ENCODE peak calls at places on chromosomes 6 and 20, in five cellular contexts. I is activated CD8-positive, alpha-beta T cell treated with anti-CD3 and anti-CD28 coated beads for 36 hours; P is psoas muscle; H is fibroblast of pulmonary artery; C is fibroblast of lung. U is an unnamed sample.

GRCh38 chr6:67956352-67956751 is 678.7 kb upstream of the ADGRB3 start:
- DNase-seq in I (no peak), P (peak; percentile 40), H (no peak), C (no peak), U (no peak)

GRCh38 chr6:1464796-1465348 is 75.5 kb downstream of the FOXF2 start:
- DNase-seq in I (no peak), P (no peak), H (no peak), C (no peak), U (no peak)

GRCh38 chr6:111737065-111737521 is 131.4 kb upstream of the TRAF3IP2 start:
- DNase-seq in I (peak; percentile 73), P (no peak), H (no peak), C (peak; percentile 89), U (no peak)

GRCh38 chr20:45987108-45987780 is 15.2 kb upstream of the ZNF335 start:
- DNase-seq in I (peak; percentile 89), P (peak; percentile 84), H (peak; percentile 68), C (peak; percentile 33), U (no peak)

GRCh38 chr6:110671447-110671846 is 143.8 kb downstream of the CDK19 start:
- DNase-seq in I (no peak), P (no peak), H (no peak), C (no peak), U (no peak)

GRCh38 chr20:21555470-21556120 is 41.7 kb upstream of the NKX2-2 start:
- DNase-seq in I (no peak), P (no peak), H (no peak), C (no peak), U (no peak)

GRCh38 chr6:98834060-98835031 is at the start of gene POU3F2:
- DNase-seq in I (peak; percentile 75), P (no peak), H (peak; percentile 80), C (peak; percentile 99), U (no peak)

GRCh38 chr6:24972551-24972950 is 36.8 kb upstream of the RIPOR2 start:
- DNase-seq in I (no peak), P (no peak), H (no peak), C (no peak), U (no peak)

GRCh38 chr6:161921602-161922400 is 647.9 kb upstream of the AGPAT4 start:
- DNase-seq in I (no peak), P (no peak), H (no peak), C (peak; percentile 4), U (no peak)

GRCh38 chr6:157128235-157128761 is 195.0 kb downstream of the TMEM242 start:
- DNase-seq in I (no peak), P (no peak), H (no peak), C (no peak), U (no peak)

GRCh38 chr20:62561182-62561581 is 81.1 kb upstream of the SLCO4A1 start:
- DNase-seq in I (no peak), P (no peak), H (no peak), C (no peak), U (no peak)

GRCh38 chr6:32972353-32973143 is 4.2 kb downstream of the BRD2 start:
- DNase-seq in I (peak; percentile 60), P (no peak), H (no peak), C (no peak), U (no peak)

GRCh38 chr6:45543298-45544235 is 165.8 kb upstream of the SUPT3H start:
- DNase-seq in I (no peak), P (no peak), H (peak; percentile 69), C (peak; percentile 78), U (no peak)

GRCh38 chr6:1894954-1895353 is 285.2 kb downstream of the FOXC1 start:
- DNase-seq in I (no peak), P (no peak), H (no peak), C (peak; percentile 46), U (no peak)

GRCh38 chr6:93550551-93551276 is 131.4 kb upstream of the EPHA7 start:
- DNase-seq in I (no peak), P (no peak), H (no peak), C (peak; percentile 1), U (no peak)

GRCh38 chr6:100915876-100916275 is 34.7 kb upstream of the ASCC3 start:
- DNase-seq in I (no peak), P (no peak), H (no peak), C (no peak), U (no peak)

GRCh38 chr6:169240591-169241390 is 12.9 kb downstream of the THBS2 start:
- DNase-seq in I (no peak), P (no peak), H (no peak), C (peak; percentile 56), U (no peak)

GRCh38 chr6:21037453-21037852 is 503.2 kb downstream of the CDKAL1 start:
- DNase-seq in I (no peak), P (no peak), H (no peak), C (no peak), U (no peak)

GRCh38 chr6:144036064-144036873 is 28.2 kb upstream of the PLAGL1 start:
- DNase-seq in I (peak; percentile 13), P (no peak), H (peak; percentile 39), C (peak; percentile 9), U (peak; percentile 14)

GRCh38 chr6:51868591-51869355 is 218.6 kb downstream of the PKHD1 start:
- DNase-seq in I (no peak), P (no peak), H (no peak), C (no peak), U (no peak)

GRCh38 chr6:143962644-143962929 is 45.5 kb downstream of the PLAGL1 start:
- DNase-seq in I (no peak), P (no peak), H (peak; percentile 51), C (peak; percentile 50), U (peak; percentile 63)

GRCh38 chr6:108872001-108872974 is 24.1 kb downstream of the ARMC2 start:
- DNase-seq in I (peak; percentile 58), P (no peak), H (no peak), C (no peak), U (no peak)

GRCh38 chr6:144478487-144478886 is 193.4 kb downstream of the UTRN start:
- DNase-seq in I (no peak), P (peak; percentile 86), H (no peak), C (no peak), U (no peak)

GRCh38 chr6:42745083-42745637 is 743 bp downstream of the TBCC start:
- DNase-seq in I (peak; percentile 55), P (peak; percentile 77), H (peak; percentile 31), C (peak; percentile 43), U (no peak)

GRCh38 chr6:26342106-26342999 is 22.6 kb upstream of the BTN3A2 start:
- DNase-seq in I (peak; percentile 46), P (no peak), H (peak; percentile 43), C (peak; percentile 56), U (no peak)

GRCh38 chr6:134198093-134198492 is 119.8 kb downstream of the SGK1 start:
- DNase-seq in I (no peak), P (no peak), H (no peak), C (peak; percentile 31), U (no peak)

GRCh38 chr20:48191200-48191599 is 405.9 kb upstream of the SULF2 start:
- DNase-seq in I (no peak), P (no peak), H (peak; percentile 27), C (peak; percentile 59), U (no peak)

GRCh38 chr20:62905536-62906117 is 20.7 kb downstream of the DIDO1 start:
- DNase-seq in I (no peak), P (no peak), H (no peak), C (no peak), U (no peak)

GRCh38 chr20:55515831-55516230 is 489.5 kb downstream of the CBLN4 start:
- DNase-seq in I (no peak), P (no peak), H (no peak), C (no peak), U (no peak)

GRCh38 chr6:170376386-170377084 is 70.0 kb downstream of the FAM120B start:
- DNase-seq in I (no peak), P (no peak), H (no peak), C (no peak), U (no peak)

GRCh38 chr6:90241229-90241873 is 55.3 kb downstream of the BACH2 start:
- DNase-seq in I (no peak), P (no peak), H (no peak), C (no peak), U (no peak)

GRCh38 chr6:67393356-67393755 is 1241.7 kb upstream of the ADGRB3 start:
- DNase-seq in I (no peak), P (no peak), H (no peak), C (no peak), U (no peak)

DNA sequence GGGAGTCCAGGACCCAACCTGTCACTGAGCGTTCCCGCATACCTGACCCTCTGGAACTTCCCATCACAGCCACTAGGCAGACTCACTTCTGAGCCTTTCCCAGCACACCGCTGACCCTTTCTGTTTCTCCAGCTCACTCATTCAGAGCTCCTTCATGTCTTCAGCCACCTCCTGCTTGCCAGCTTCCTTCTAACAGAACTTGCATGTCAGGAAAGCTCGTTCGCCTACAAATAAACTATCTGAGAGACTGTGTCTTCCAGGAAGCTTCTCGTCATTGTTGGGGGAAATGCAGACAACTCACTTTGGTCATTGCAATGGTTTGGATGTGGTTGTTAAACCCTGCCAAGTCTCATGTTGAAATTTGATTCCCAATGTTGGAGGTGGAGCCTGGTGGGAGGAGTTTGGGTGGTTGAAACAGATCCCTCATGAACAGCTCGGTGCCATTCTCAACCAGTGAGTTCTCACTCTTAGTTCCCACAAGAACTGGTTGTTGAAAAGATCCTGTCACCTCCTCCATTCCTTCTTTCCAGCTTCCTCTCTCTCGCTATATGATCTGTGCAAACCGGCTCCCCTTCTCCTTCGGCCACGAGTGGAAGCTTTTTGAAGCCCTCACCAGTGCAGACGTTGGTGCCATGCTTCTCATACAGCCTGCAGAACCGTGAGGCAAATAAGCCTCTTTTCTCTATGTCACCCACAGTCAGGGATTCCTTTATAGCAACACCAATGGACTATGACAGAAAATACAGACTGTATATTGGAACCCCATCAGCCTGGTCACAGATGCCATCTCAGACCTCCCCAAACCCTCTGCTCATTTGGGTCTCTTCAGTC is 1.4 kb upstream of the MUC21 start:
- DNase-seq in I (no peak), P (no peak), H (peak; percentile 79), C (peak; percentile 87), U (peak; percentile 20)
- TF ChIP-seq CTCF in I (no peak), P (peak; percentile 10), H (peak; percentile 42), C (peak; percentile 35), U (peak; percentile 5)

GRCh38 chr20:2914160-2914559 is 40.9 kb downstream of the PTPRA start:
- DNase-seq in I (no peak), P (no peak), H (peak; percentile 45), C (no peak), U (no peak)
- TF ChIP-seq CTCF in I (no peak), P (no peak), H (peak; percentile 34), C (no peak), U (no peak)

GRCh38 chr20:52987295-52987694 is 15.1 kb downstream of the TSHZ2 start:
- DNase-seq in I (no peak), P (no peak), H (no peak), C (no peak), U (no peak)
- TF ChIP-seq CTCF in I (no peak), P (no peak), H (no peak), C (no peak), U (no peak)

DNA sequence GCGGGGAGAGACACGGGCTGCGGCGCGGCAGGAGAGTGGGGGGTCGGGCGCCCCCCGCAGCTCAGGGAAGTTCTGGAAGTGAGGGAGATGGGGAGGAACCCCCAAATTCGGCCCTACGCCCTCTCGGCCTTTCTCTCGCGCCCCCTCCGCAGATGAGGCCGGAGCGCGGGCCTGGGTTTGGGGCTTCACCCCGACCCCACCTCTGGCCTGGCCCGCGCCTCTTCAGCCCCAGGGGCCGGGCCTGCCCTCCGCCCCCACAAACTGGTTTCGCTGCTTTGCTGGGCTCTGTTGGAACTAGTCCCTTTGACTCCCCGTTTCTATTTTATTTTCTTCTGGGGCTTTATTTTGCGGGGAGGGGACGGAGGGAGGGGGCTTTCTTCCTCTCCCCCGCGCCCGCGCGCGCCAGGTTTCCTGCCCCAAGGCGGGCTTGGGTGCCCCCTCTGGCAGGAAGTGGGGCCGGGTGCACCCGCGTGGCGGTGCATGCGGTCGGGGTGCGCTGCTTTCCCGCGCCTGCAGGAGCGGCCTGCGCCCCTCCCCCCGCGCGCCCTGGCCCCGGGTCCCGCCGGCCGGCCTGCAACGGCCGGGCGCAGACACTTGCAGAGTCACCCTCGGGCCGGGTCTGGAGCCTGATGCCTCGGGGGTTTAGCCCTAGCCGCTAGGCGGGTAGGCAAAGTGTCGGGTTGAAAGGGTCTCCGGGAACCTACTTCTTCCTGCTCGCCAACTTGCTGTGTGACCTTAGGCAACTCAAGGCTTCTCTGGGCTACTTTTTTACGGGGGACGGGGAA is 1.2 kb downstream of the HMGA1 start:
- DNase-seq in I (peak; percentile 80), P (peak; percentile 67), H (no peak), C (no peak), U (no peak)
- TF ChIP-seq CTCF in I (peak; percentile 44), P (peak; percentile 21), H (no peak), C (peak; percentile 14), U (peak; percentile 21)

U was measured in AG09319.